ENCODE peak calls at places on chromosomes 16 and 17, in six cellular contexts. M is cardiac fibroblast, L is thoracic aorta, R is A549, Y is heart right ventricle, Q is NB4. F is an unnamed sample.

GRCh38 chr17:56785396-56785795 is 48.3 kb downstream of the C17orf67 start:
- DNase-seq in M (no peak), L (no peak), R (no peak), Y (no peak), Q (no peak), F (no peak)

GRCh38 chr17:32265192-32265895 is at the start of gene RHBDL3:
- DNase-seq in M (no peak), L (no peak), R (no peak), Y (peak), Q (no peak), F (no peak)

GRCh38 chr16:23402100-23402499 is 50.9 kb downstream of the COG7 start:
- DNase-seq in M (no peak), L (no peak), R (no peak), Y (no peak), Q (no peak), F (no peak)

GRCh38 chr17:76707985-76708807 is 2.6 kb downstream of the MXRA7 start:
- DNase-seq in M (peak), L (no peak), R (no peak), Y (no peak), Q (no peak), F (no peak)

GRCh38 chr17:56977673-56978395 is at the start of gene SCPEP1:
- DNase-seq in M (peak), L (peak), R (peak), Y (peak), Q (peak), F (peak)

GRCh38 chr16:15498427-15499175 is 64.2 kb downstream of the BMERB1 start:
- DNase-seq in M (peak), L (no peak), R (no peak), Y (no peak), Q (no peak), F (no peak)

GRCh38 chr16:88713568-88714419 is 7.5 kb downstream of the CTU2 start:
- DNase-seq in M (no peak), L (no peak), R (no peak), Y (no peak), Q (no peak), F (no peak)

GRCh38 chr17:51869387-51869786 is 289.1 kb downstream of the CA10 start:
- DNase-seq in M (peak), L (no peak), R (peak), Y (no peak), Q (peak), F (no peak)

GRCh38 chr17:13594310-13594709 is 7.4 kb downstream of the HS3ST3A1 start:
- DNase-seq in M (no peak), L (no peak), R (no peak), Y (no peak), Q (no peak), F (no peak)

GRCh38 chr17:1495265-1495664 is 2.8 kb upstream of the MYO1C start:
- DNase-seq in M (peak), L (no peak), R (no peak), Y (peak), Q (no peak), F (peak)

DNA sequence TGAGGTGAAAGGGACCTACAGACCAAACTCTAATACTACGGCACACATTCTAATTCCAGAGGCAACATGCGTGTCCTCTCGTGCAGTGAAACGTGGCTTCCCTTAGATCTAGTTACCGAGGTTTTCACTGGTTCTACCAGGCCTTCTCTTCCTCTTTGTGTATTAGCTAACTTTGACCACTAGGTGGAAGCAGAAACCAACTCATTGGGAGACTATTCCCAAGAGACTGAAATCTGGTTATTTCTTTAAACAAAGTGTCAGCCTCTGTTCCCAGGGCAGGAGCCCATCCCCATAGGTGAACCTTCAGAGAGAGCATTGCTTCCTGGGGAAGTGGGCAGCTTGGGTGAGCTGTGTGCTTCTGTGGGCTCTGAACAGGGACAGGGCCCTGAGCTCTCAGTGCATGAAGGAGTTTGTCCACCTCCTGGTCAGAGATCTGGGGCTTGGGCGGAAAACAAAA is 19.7 kb upstream of the RCVRN start:
- DNase-seq in M (peak), L (no peak), R (peak), Y (no peak), Q (peak), F (no peak)
- TF ChIP-seq CTCF in M (peak), L (peak), R (peak), Y (peak), Q (peak), F (peak)

DNA sequence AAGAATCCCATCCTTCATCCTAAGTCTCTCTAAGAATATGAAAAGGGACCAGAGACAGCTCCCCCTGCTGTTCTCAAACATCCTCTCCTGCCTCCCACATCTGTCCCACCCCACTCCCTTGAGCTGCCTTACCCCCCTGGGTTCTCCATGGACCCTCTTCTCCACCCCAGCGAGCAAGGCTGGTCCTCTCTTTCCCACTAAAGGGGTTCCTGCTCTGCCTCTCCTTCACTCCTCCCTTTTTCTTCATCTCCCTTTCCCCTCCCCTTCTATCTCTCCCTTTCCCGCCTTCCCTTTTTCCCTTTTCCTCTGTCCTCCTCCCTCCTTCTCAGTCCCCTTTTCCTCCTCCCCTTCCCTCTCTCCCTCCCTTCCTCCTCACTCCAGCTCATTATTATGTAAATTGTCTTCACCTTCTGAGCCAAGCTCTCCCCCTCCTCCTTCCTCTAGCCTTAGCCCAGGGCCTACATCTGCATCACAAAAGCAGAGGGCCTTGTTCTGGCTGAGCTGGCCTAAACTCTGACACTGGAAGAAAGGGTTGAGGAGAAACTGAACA is 90.0 kb downstream of the GNAO1 start:
- DNase-seq in M (no peak), L (no peak), R (no peak), Y (no peak), Q (peak), F (no peak)
- TF ChIP-seq CTCF in M (peak), L (no peak), R (peak), Y (peak), Q (peak), F (no peak)

GRCh38 chr16:77062878-77063566 is 128.0 kb upstream of the MON1B start:
- DNase-seq in M (no peak), L (no peak), R (no peak), Y (no peak), Q (no peak), F (no peak)
- TF ChIP-seq CTCF in M (no peak), L (no peak), R (no peak), Y (no peak), Q (no peak), F (no peak)

GRCh38 chr16:52713740-52714139 is 166.8 kb upstream of the TOX3 start:
- DNase-seq in M (no peak), L (no peak), R (no peak), Y (no peak), Q (no peak), F (no peak)
- TF ChIP-seq CTCF in M (no peak), L (no peak), R (no peak), Y (no peak), Q (no peak), F (no peak)

GRCh38 chr16:67862623-67863583 is 9.9 kb upstream of the EDC4 start:
- DNase-seq in M (peak), L (peak), R (no peak), Y (peak), Q (no peak), F (peak)

GRCh38 chr16:67865318-67865717 is 7.5 kb upstream of the EDC4 start:
- DNase-seq in M (peak), L (no peak), R (peak), Y (no peak), Q (peak), F (no peak)

GRCh38 chr16:67861877-67862276 is 11.0 kb upstream of the EDC4 start:
- DNase-seq in M (no peak), L (no peak), R (no peak), Y (no peak), Q (no peak), F (no peak)

GRCh38 chr16:67868290-67868689 is 4.6 kb upstream of the EDC4 start:
- DNase-seq in M (no peak), L (no peak), R (no peak), Y (no peak), Q (no peak), F (no peak)

GRCh38 chr16:67864594-67864993 is 8.3 kb upstream of the EDC4 start:
- DNase-seq in M (no peak), L (no peak), R (no peak), Y (no peak), Q (no peak), F (no peak)
- TF ChIP-seq CTCF in M (no peak), L (no peak), R (no peak), Y (no peak), Q (no peak), F (no peak)

F was measured in gastrocnemius medialis.